ENCODE peak calls at places on chromosomes 13 and 19, in seven cellular contexts. T, V, W, L, J, M and D are unnamed samples.
A peak's percentile ranks its signal among the peaks of the same experiment; 100 is the strongest.

GRCh38 chr13:112664501-112665203 is 25.2 kb upstream of the ATP11A start:
- DNase-seq in V (no peak), T (peak; percentile 16), W (no peak), M (no peak), L (no peak), J (no peak), D (no peak)

GRCh38 chr19:55408320-55408836 is 790 bp upstream of the UBE2S start:
- DNase-seq in V (no peak), L (no peak), T (no peak), J (no peak), W (no peak), M (no peak), D (no peak)

GRCh38 chr19:30742981-30743380 is 370.8 kb downstream of the ZNF536 start:
- DNase-seq in J (no peak), L (no peak), W (no peak), T (no peak), V (no peak), M (no peak), D (no peak)

GRCh38 chr13:63942372-63942771 is 2526.7 kb upstream of the PCDH20 start:
- DNase-seq in M (no peak), J (no peak), L (no peak), W (no peak), T (no peak), V (no peak), D (no peak)

GRCh38 chr13:112835344-112835743 is 133.7 kb upstream of the MCF2L start:
- DNase-seq in V (no peak), W (no peak), M (no peak), T (no peak), L (no peak), J (no peak), D (no peak)

GRCh38 chr19:1066748-1067340 is at the start of gene ARHGAP45:
- DNase-seq in J (peak; percentile 77), L (peak; percentile 86), V (peak; percentile 81), W (no peak), M (no peak), T (no peak), D (no peak)

GRCh38 chr13:71814806-71815205 is 52.2 kb downstream of the DACH1 start:
- DNase-seq in M (no peak), J (no peak), V (no peak), T (no peak), W (no peak), L (no peak), D (no peak)

GRCh38 chr19:12773571-12773970 is 1.8 kb downstream of the HOOK2 start:
- DNase-seq in M (no peak), V (no peak), J (no peak), W (peak; percentile 90), L (no peak), T (no peak), D (no peak)

GRCh38 chr13:101757446-101758039 is 305.1 kb downstream of the ITGBL1 start:
- DNase-seq in V (no peak), J (no peak), T (no peak), M (peak; percentile 54), L (no peak), W (peak; percentile 56), D (no peak)

GRCh38 chr19:7975037-7975436 is 30.4 kb downstream of the ELAVL1 start:
- DNase-seq in V (no peak), M (no peak), L (no peak), W (no peak), J (no peak), T (no peak), D (no peak)

GRCh38 chr19:13689050-13689449 is 75.3 kb upstream of the MRI1 start:
- DNase-seq in W (peak; percentile 50), M (no peak), L (no peak), J (no peak), V (peak; percentile 2), T (peak; percentile 10), D (no peak)

GRCh38 chr13:50410921-50411712 is 395.9 kb downstream of the KCNRG start:
- DNase-seq in W (peak; percentile 82), L (no peak), T (peak; percentile 80), M (no peak), J (no peak), V (no peak), D (peak; percentile 13)

GRCh38 chr19:9586764-9587163 is 2.5 kb upstream of the ZNF121 start:
- DNase-seq in V (peak; percentile 71), W (peak; percentile 62), L (peak; percentile 62), J (peak; percentile 59), T (peak; percentile 54), M (peak; percentile 59), D (peak; percentile 2)

GRCh38 chr13:28100149-28101121 is at the start of gene FLT3:
- DNase-seq in W (peak; percentile 5), V (peak; percentile 13), L (peak; percentile 16), M (no peak), T (peak; percentile 9), J (no peak), D (no peak)

GRCh38 chr13:72651196-72651595 is 76.2 kb downstream of the MZT1 start:
- DNase-seq in L (no peak), M (no peak), V (no peak), W (no peak), T (peak; percentile 2), J (no peak), D (no peak)

GRCh38 chr19:1856698-1857603 is 6.4 kb downstream of the KLF16 start:
- DNase-seq in M (no peak), V (peak; percentile 48), J (no peak), W (peak; percentile 69), T (peak; percentile 60), L (peak; percentile 32), D (peak; percentile 54)